ENCODE peak calls at places on chromosomes 2 and 18, in eight cellular contexts. F is tibial artery; S is psoas muscle; X is neural progenitor cell; T is naive thymus-derived CD4-positive, alpha-beta T cell; M is H9; K is effector memory CD4-positive, alpha-beta T cell; J is testis. G is an unnamed sample.
A peak's percentile ranks its signal among the peaks of the same experiment; 100 is the strongest.

GRCh38 chr2:51812138-51812866 is 780.4 kb upstream of the NRXN1 start:
- DNase-seq in F (no peak), S (no peak), X (no peak), T (no peak), M (no peak), K (no peak), J (no peak), G (no peak)

GRCh38 chr2:74876081-74876886 is 42.4 kb downstream of the HK2 start:
- DNase-seq in F (no peak), S (no peak), X (peak; percentile 66), T (peak; percentile 36), M (peak; percentile 46), K (no peak), J (peak; percentile 42), G (peak; percentile 7)

GRCh38 chr2:20583425-20583881 is 67.4 kb downstream of the HS1BP3 start:
- DNase-seq in F (peak; percentile 64), S (peak; percentile 45), X (no peak), T (no peak), M (no peak), K (no peak), J (no peak), G (no peak)

GRCh38 chr2:226658555-226658954 is 141.1 kb downstream of the IRS1 start:
- DNase-seq in F (no peak), S (no peak), X (no peak), T (no peak), M (no peak), K (no peak), J (no peak), G (no peak)

GRCh38 chr18:46625069-46625468 is 32.0 kb downstream of the LOXHD1 start:
- DNase-seq in F (no peak), S (no peak), X (no peak), T (no peak), M (no peak), K (no peak), J (no peak), G (no peak)

GRCh38 chr2:57906152-57906732 is 140.4 kb upstream of the VRK2 start:
- DNase-seq in F (no peak), S (no peak), X (peak; percentile 71), T (no peak), M (no peak), K (no peak), J (no peak), G (no peak)

GRCh38 chr2:17736989-17737388 is 16.6 kb downstream of the SMC6 start:
- DNase-seq in F (no peak), S (no peak), X (no peak), T (no peak), M (no peak), K (no peak), J (no peak), G (no peak)

GRCh38 chr2:198692907-198693510 is 764.7 kb downstream of the SATB2 start:
- DNase-seq in F (no peak), S (no peak), X (no peak), T (no peak), M (no peak), K (no peak), J (no peak), G (no peak)

GRCh38 chr2:173417341-173417740 is 62.7 kb downstream of the CDCA7 start:
- DNase-seq in F (no peak), S (no peak), X (no peak), T (no peak), M (no peak), K (no peak), J (no peak), G (no peak)

GRCh38 chr2:227703961-227704360 is 13.9 kb downstream of the SLC19A3 start:
- DNase-seq in F (no peak), S (no peak), X (no peak), T (no peak), M (no peak), K (no peak), J (no peak), G (no peak)

GRCh38 chr2:45182667-45183620 is 173.7 kb upstream of the SIX2 start:
- DNase-seq in F (no peak), S (no peak), X (no peak), T (no peak), M (no peak), K (no peak), J (no peak), G (no peak)

GRCh38 chr2:50396301-50396637 is 635.7 kb downstream of the NRXN1 start:
- DNase-seq in F (no peak), S (no peak), X (no peak), T (no peak), M (no peak), K (no peak), J (no peak), G (no peak)

GRCh38 chr2:191847764-191848163 is 876 bp upstream of the CAVIN2 start:
- DNase-seq in F (no peak), S (no peak), X (no peak), T (no peak), M (no peak), K (no peak), J (no peak), G (no peak)

GRCh38 chr2:128301501-128301966 is 17.1 kb downstream of the HS6ST1 start:
- DNase-seq in F (peak; percentile 80), S (peak; percentile 50), X (no peak), T (no peak), M (no peak), K (no peak), J (no peak), G (no peak)

GRCh38 chr2:14615701-14616100 is 16.8 kb upstream of the LRATD1 start:
- DNase-seq in F (no peak), S (no peak), X (no peak), T (no peak), M (no peak), K (no peak), J (no peak), G (no peak)

GRCh38 chr2:221402072-221402471 is 170.0 kb downstream of the EPHA4 start:
- DNase-seq in F (no peak), S (no peak), X (no peak), T (no peak), M (no peak), K (no peak), J (no peak), G (no peak)

GRCh38 chr2:150370600-150370999 is 116.9 kb downstream of the RND3 start:
- DNase-seq in F (no peak), S (no peak), X (no peak), T (no peak), M (no peak), K (no peak), J (no peak), G (no peak)

GRCh38 chr18:57052173-57052572 is 94.7 kb upstream of the BOD1L2 start:
- DNase-seq in F (no peak), S (no peak), X (no peak), T (no peak), M (no peak), K (no peak), J (no peak), G (no peak)

GRCh38 chr2:18516112-18516511 is 44.3 kb downstream of the RDH14 start:
- DNase-seq in F (no peak), S (no peak), X (peak; percentile 53), T (no peak), M (no peak), K (no peak), J (no peak), G (no peak)

GRCh38 chr18:74331404-74331803 is 15.8 kb downstream of the C18orf63 start:
- DNase-seq in F (no peak), S (no peak), X (peak; percentile 20), T (no peak), M (no peak), K (no peak), J (no peak), G (no peak)

GRCh38 chr2:39059366-39059952 is 61.4 kb downstream of the SOS1 start:
- DNase-seq in F (no peak), S (no peak), X (peak; percentile 67), T (peak; percentile 15), M (no peak), K (no peak), J (no peak), G (peak; percentile 59)

GRCh38 chr2:240145461-240145860 is 5.0 kb upstream of the OTOS start:
- DNase-seq in F (no peak), S (no peak), X (no peak), T (no peak), M (no peak), K (no peak), J (no peak), G (no peak)
- H3K9me3 ChIP-seq in F (no peaks in the 10 kb centered on the region), S (no peaks in the 10 kb centered on the region), X (no peaks in the 10 kb centered on the region), T (no peaks in the 10 kb centered on the region), M (no peaks in the 10 kb centered on the region), K (no peaks in the 10 kb centered on the region), J (no peaks in the 10 kb centered on the region), G (no peaks in the 10 kb centered on the region)

GRCh38 chr2:2877427-2877826 is 500.2 kb downstream of the EIPR1 start:
- DNase-seq in F (no peak), S (no peak), X (no peak), T (no peak), M (no peak), K (no peak), J (peak; percentile 17), G (no peak)
- H3K27ac ChIP-seq in F (no peak overlapping the region), S (no peak overlapping the region), X (no peak overlapping the region), T (no peak overlapping the region), M (no peak overlapping the region), K (no peak overlapping the region), J (no peak overlapping the region), G (no peak overlapping the region)

DNA sequence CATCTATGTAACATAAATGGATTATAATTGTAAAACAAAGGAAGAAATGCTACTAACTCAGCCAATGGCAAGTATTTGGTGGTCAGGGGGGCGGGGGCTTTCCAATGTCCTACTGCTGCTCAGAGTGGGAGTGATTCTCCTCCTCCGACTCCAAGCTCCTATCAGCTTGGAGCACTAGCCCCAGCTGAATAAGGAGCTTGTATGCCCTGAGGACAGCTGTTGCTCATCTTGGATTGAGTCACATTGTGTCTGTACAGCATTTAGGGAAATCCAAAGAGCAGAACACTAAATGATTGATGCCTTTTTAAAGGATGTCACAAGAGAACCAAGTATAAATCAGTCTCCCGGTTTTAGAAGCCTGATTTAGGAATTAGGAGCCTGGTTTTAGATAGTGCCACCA is 105.7 kb upstream of the ZNF521 start:
- DNase-seq in F (no peak), S (no peak), X (no peak), T (no peak), M (no peak), K (no peak), J (no peak), G (no peak)
- H3K9me3 ChIP-seq in F (no peaks in the 10 kb centered on the region), S (no peaks in the 10 kb centered on the region), X (no peaks in the 10 kb centered on the region), T (no peaks in the 10 kb centered on the region), M (no peaks in the 10 kb centered on the region), K (no peaks in the 10 kb centered on the region), J (no peaks in the 10 kb centered on the region), G (no peaks in the 10 kb centered on the region)

DNA sequence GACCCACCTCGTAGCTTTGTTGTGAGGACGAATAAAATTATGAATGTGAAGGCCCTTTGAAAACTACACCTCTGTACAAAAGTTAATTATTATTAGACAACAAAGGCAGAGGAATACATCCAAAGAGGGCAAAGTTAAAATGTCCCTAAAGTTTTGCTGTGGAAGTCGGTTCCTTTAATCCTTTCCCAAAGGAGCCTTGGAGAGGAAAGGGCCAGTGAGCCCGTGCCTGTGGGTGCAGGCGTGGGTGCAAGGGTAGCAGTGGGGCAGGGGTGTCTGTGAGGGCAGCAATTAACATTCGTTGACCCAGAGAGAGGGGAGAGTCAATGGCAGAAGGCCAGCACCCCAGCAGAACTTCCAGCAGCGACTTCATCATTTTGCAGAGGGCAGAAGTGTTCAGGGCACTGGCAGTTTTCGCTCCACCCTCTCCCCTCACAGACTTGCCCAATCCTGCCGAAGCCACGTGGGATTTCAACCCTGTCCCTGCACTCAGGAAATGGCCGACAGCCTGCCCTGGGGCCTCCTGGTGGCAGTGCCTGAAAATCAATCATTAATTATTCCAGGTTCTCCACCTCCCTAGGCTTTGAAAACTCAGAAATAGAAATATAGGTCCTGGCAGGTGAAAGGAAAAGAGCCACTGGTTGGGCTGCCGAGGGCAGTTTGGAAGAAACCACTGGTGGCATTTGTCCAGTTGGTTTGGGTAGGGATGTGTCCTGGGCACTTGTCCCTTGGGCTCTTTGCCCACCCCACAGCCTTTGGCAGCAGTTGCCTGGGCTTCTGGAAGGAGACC is 4.2 kb upstream of the PAX8 start:
- DNase-seq in F (peak; percentile 86), S (peak; percentile 74), X (peak; percentile 16), T (no peak), M (peak; percentile 51), K (no peak), J (no peak), G (no peak)
- H3K27ac ChIP-seq in F (peak overlapping the region; percentile 77), S (no peak overlapping the region), X (no peak overlapping the region), T (no peak overlapping the region), M (no peak overlapping the region), K (no peak overlapping the region), J (no peak overlapping the region), G (no peak overlapping the region)

G was measured in CD8-positive, alpha-beta memory T cell.